ENCODE peak calls at places on chromosomes 12 and 14, in seven cellular contexts. One of them, this sample, is unnamed.

GRCh38 chr12:67981236-67982164 is 7.7 kb upstream of the IFNG-AS1 start:
- ATAC-seq in psoas muscle: peak; percentile 56
- ATAC-seq in left lung: no peak
- ATAC-seq in activated CD8-positive, alpha-beta T cell treated with anti-CD3 and anti-CD28 coated beads for 36 hours: no peak
- ATAC-seq in A549: peak; percentile 46
- ATAC-seq in stimulated activated naive CD8-positive, alpha-beta T cell treated with anti-CD3 and anti-CD28 coated beads, Interleukin-15, Interleukin-2, amounts not matched to agents 100 U/mL and 50 U/mL, for 24 hours: no peak
- ATAC-seq in CD4-positive, CD25-positive, alpha-beta regulatory T cell: no peak
- ATAC-seq in this sample: no peak

GRCh38 chr14:81400852-81401251 is 728 bp upstream of the STON2 start:
- ATAC-seq in psoas muscle: peak; percentile 87
- ATAC-seq in left lung: peak; percentile 73
- ATAC-seq in activated CD8-positive, alpha-beta T cell treated with anti-CD3 and anti-CD28 coated beads for 36 hours: peak; percentile 22
- ATAC-seq in A549: peak; percentile 61
- ATAC-seq in stimulated activated naive CD8-positive, alpha-beta T cell treated with anti-CD3 and anti-CD28 coated beads, Interleukin-15, Interleukin-2, amounts not matched to agents 100 U/mL and 50 U/mL, for 24 hours: peak; percentile 34
- ATAC-seq in CD4-positive, CD25-positive, alpha-beta regulatory T cell: no peak
- ATAC-seq in this sample: no peak

GRCh38 chr12:76083761-76084276 is 666 bp downstream of the NAP1L1 start:
- ATAC-seq in psoas muscle: peak; percentile 62
- ATAC-seq in left lung: peak; percentile 78
- ATAC-seq in activated CD8-positive, alpha-beta T cell treated with anti-CD3 and anti-CD28 coated beads for 36 hours: peak; percentile 41
- ATAC-seq in A549: peak; percentile 72
- ATAC-seq in stimulated activated naive CD8-positive, alpha-beta T cell treated with anti-CD3 and anti-CD28 coated beads, Interleukin-15, Interleukin-2, amounts not matched to agents 100 U/mL and 50 U/mL, for 24 hours: peak; percentile 65
- ATAC-seq in CD4-positive, CD25-positive, alpha-beta regulatory T cell: peak; percentile 36
- ATAC-seq in this sample: peak; percentile 69

GRCh38 chr14:25150934-25151790 is 101.2 kb upstream of the STXBP6 start:
- ATAC-seq in psoas muscle: no peak
- ATAC-seq in left lung: peak; percentile 70
- ATAC-seq in activated CD8-positive, alpha-beta T cell treated with anti-CD3 and anti-CD28 coated beads for 36 hours: no peak
- ATAC-seq in A549: peak; percentile 51
- ATAC-seq in stimulated activated naive CD8-positive, alpha-beta T cell treated with anti-CD3 and anti-CD28 coated beads, Interleukin-15, Interleukin-2, amounts not matched to agents 100 U/mL and 50 U/mL, for 24 hours: no peak
- ATAC-seq in CD4-positive, CD25-positive, alpha-beta regulatory T cell: no peak
- ATAC-seq in this sample: no peak

GRCh38 chr14:54470701-54471100 is 18.1 kb downstream of the GMFB start:
- ATAC-seq in psoas muscle: no peak
- ATAC-seq in left lung: no peak
- ATAC-seq in activated CD8-positive, alpha-beta T cell treated with anti-CD3 and anti-CD28 coated beads for 36 hours: no peak
- ATAC-seq in A549: peak; percentile 80
- ATAC-seq in stimulated activated naive CD8-positive, alpha-beta T cell treated with anti-CD3 and anti-CD28 coated beads, Interleukin-15, Interleukin-2, amounts not matched to agents 100 U/mL and 50 U/mL, for 24 hours: no peak
- ATAC-seq in CD4-positive, CD25-positive, alpha-beta regulatory T cell: no peak
- ATAC-seq in this sample: no peak

GRCh38 chr14:104318558-104319488 is 180.4 kb downstream of the KIF26A start:
- ATAC-seq in psoas muscle: no peak
- ATAC-seq in left lung: no peak
- ATAC-seq in activated CD8-positive, alpha-beta T cell treated with anti-CD3 and anti-CD28 coated beads for 36 hours: no peak
- ATAC-seq in A549: peak; percentile 9
- ATAC-seq in stimulated activated naive CD8-positive, alpha-beta T cell treated with anti-CD3 and anti-CD28 coated beads, Interleukin-15, Interleukin-2, amounts not matched to agents 100 U/mL and 50 U/mL, for 24 hours: no peak
- ATAC-seq in CD4-positive, CD25-positive, alpha-beta regulatory T cell: no peak
- ATAC-seq in this sample: no peak

GRCh38 chr14:103997391-103997790 is 55.1 kb upstream of the RD3L start:
- ATAC-seq in psoas muscle: no peak
- ATAC-seq in left lung: no peak
- ATAC-seq in activated CD8-positive, alpha-beta T cell treated with anti-CD3 and anti-CD28 coated beads for 36 hours: no peak
- ATAC-seq in A549: no peak
- ATAC-seq in stimulated activated naive CD8-positive, alpha-beta T cell treated with anti-CD3 and anti-CD28 coated beads, Interleukin-15, Interleukin-2, amounts not matched to agents 100 U/mL and 50 U/mL, for 24 hours: no peak
- ATAC-seq in CD4-positive, CD25-positive, alpha-beta regulatory T cell: no peak
- ATAC-seq in this sample: no peak

GRCh38 chr14:100116134-100116533 is 43.3 kb downstream of the DEGS2 start:
- ATAC-seq in psoas muscle: no peak
- ATAC-seq in left lung: no peak
- ATAC-seq in activated CD8-positive, alpha-beta T cell treated with anti-CD3 and anti-CD28 coated beads for 36 hours: no peak
- ATAC-seq in A549: no peak
- ATAC-seq in stimulated activated naive CD8-positive, alpha-beta T cell treated with anti-CD3 and anti-CD28 coated beads, Interleukin-15, Interleukin-2, amounts not matched to agents 100 U/mL and 50 U/mL, for 24 hours: no peak
- ATAC-seq in CD4-positive, CD25-positive, alpha-beta regulatory T cell: no peak
- ATAC-seq in this sample: no peak

GRCh38 chr14:90661881-90662280 is 154.3 kb downstream of the TTC7B start:
- ATAC-seq in psoas muscle: no peak
- ATAC-seq in left lung: peak; percentile 72
- ATAC-seq in activated CD8-positive, alpha-beta T cell treated with anti-CD3 and anti-CD28 coated beads for 36 hours: no peak
- ATAC-seq in A549: no peak
- ATAC-seq in stimulated activated naive CD8-positive, alpha-beta T cell treated with anti-CD3 and anti-CD28 coated beads, Interleukin-15, Interleukin-2, amounts not matched to agents 100 U/mL and 50 U/mL, for 24 hours: no peak
- ATAC-seq in CD4-positive, CD25-positive, alpha-beta regulatory T cell: no peak
- ATAC-seq in this sample: no peak